ENCODE peak calls at places on chromosomes 2 and 18, in ten cellular contexts. A is prostate gland, E is adrenal gland, T is heart left ventricle, S is IMR-90, W is esophagus squamous epithelium, G is suprapubic skin, J is ovary, D is uterus, C is breast epithelium. X is an unnamed sample.

GRCh38 chr2:157818227-157818626 is 57.9 kb downstream of the ACVR1 start:
- DNase-seq in A (no peak), E (no peak), T (no peak), S (no peak), W (no peak), G (no peak), J (no peak), D (no peak), C (no peak), X (no peak)

GRCh38 chr2:144942516-144943256 is 422.8 kb upstream of the ZEB2 start:
- DNase-seq in A (no peak), E (no peak), T (no peak), S (peak), W (no peak), G (no peak), J (no peak), D (no peak), C (no peak), X (no peak)

GRCh38 chr18:11859903-11860407 is 8.7 kb downstream of the CHMP1B start:
- DNase-seq in A (no peak), E (peak), T (no peak), S (peak), W (no peak), G (no peak), J (no peak), D (no peak), C (no peak), X (peak)

GRCh38 chr2:152588911-152589310 is 128.3 kb downstream of the PRPF40A start:
- DNase-seq in A (no peak), E (no peak), T (no peak), S (no peak), W (no peak), G (no peak), J (no peak), D (no peak), C (no peak), X (no peak)

GRCh38 chr2:140929866-140930265 is 1201.0 kb downstream of the LRP1B start:
- DNase-seq in A (no peak), E (no peak), T (no peak), S (no peak), W (no peak), G (no peak), J (no peak), D (no peak), C (no peak), X (no peak)

GRCh38 chr2:147382322-147382948 is 462.4 kb upstream of the ACVR2A start:
- DNase-seq in A (peak), E (no peak), T (no peak), S (no peak), W (no peak), G (no peak), J (no peak), D (no peak), C (no peak), X (no peak)

GRCh38 chr2:119483896-119484718 is 40.2 kb downstream of the SCTR start:
- DNase-seq in A (no peak), E (no peak), T (no peak), S (no peak), W (no peak), G (peak), J (peak), D (no peak), C (no peak), X (no peak)

GRCh38 chr2:135059577-135059976 is 7.5 kb downstream of the RAB3GAP1 start:
- DNase-seq in A (no peak), E (no peak), T (no peak), S (no peak), W (no peak), G (no peak), J (no peak), D (no peak), C (no peak), X (no peak)

GRCh38 chr2:70994445-70995226 is at the start of gene TEX261:
- DNase-seq in A (peak), E (peak), T (peak), S (peak), W (peak), G (peak), J (peak), D (peak), C (peak), X (peak)
- TF ChIP-seq POLR2A in A (peak), E (peak), T (no peak), S (no peak), W (peak), G (peak), J (peak), D (no peak), C (no peak), X (peak)

GRCh38 chr2:27582695-27583389 is at the start of gene ZNF512:
- DNase-seq in A (peak), E (peak), T (peak), S (peak), W (peak), G (peak), J (peak), D (peak), C (peak), X (peak)
- TF ChIP-seq POLR2A in A (peak), E (peak), T (no peak), S (peak), W (no peak), G (peak), J (peak), D (peak), C (no peak), X (peak)

DNA sequence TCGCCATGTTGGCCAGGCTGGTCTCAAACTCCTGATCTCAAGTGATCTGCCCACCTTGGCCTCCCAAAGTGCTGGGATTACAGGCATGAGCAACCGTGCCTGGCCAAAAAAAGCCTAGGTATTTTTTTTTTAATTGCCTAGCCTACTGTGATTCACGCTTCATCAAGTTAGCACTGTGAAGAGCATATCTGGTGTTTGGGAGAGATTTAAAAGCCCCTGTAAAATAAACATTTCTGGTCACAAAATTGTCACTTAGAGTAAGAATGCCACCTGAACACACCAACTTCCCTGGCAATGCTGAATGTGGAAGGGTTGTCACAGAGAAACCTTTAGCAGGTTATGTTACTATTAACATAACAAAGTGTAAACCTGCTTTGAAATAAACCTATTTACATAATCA is 39.7 kb upstream of the CHAC2 start:
- DNase-seq in A (no peak), E (no peak), T (no peak), S (no peak), W (no peak), G (no peak), J (no peak), D (no peak), C (no peak), X (no peak)
- TF ChIP-seq POLR2A in A (no peak), E (no peak), T (no peak), S (no peak), W (no peak), G (no peak), J (no peak), D (no peak), C (no peak), X (no peak)

DNA sequence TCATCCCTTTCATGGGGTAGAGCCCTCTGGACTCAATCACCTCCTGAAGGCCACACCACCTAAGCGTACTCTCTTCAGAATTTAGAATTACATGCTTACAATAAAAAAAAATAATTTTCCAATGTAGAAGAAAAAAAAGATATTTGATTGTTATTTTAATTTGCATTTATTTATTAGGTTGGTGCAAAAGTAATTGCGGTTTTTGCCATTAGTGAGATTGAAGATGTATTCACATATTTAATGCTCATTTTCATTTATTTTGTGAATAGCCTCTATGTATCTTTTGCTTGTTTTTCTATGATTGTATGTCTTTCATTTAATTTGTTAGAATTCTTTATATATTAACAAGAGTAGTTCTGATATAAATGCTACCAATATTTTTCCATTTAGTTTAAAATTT is 220.5 kb downstream of the RND3 start:
- DNase-seq in A (no peak), E (no peak), T (no peak), S (no peak), W (no peak), G (no peak), J (no peak), D (no peak), C (no peak), X (no peak)
- TF ChIP-seq POLR2A in A (no peak), E (no peak), T (no peak), S (no peak), W (no peak), G (no peak), J (no peak), D (no peak), C (no peak), X (no peak)

DNA sequence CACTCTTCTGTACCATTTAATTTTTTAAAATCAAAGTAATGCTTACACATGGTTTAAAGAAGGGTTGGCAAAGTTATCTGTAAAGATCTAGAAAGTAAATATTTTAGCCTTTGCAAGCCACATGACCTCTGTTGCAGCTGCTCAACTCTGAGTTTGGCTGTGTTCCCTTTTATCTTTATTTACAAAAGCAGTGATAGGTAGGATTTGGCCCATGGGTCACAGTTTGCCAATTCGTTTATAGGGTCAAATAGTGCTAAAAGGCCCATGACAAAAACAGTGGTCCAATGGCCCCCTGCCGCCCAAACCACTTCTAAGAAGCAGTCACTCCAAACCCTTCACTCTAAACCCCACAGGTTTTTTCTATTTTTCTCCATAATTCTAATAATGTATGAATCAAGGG is 124.8 kb downstream of the PARD3B start:
- DNase-seq in A (no peak), E (no peak), T (no peak), S (peak), W (no peak), G (no peak), J (no peak), D (no peak), C (no peak), X (no peak)
- TF ChIP-seq POLR2A in A (no peak), E (no peak), T (no peak), S (no peak), W (no peak), G (no peak), J (no peak), D (no peak), C (no peak), X (no peak)

GRCh38 chr18:48517048-48517447 is 21.8 kb upstream of the CTIF start:
- DNase-seq in A (no peak), E (no peak), T (no peak), S (no peak), W (no peak), G (no peak), J (no peak), D (no peak), C (no peak), X (no peak)

GRCh38 chr18:48519431-48520100 is 19.3 kb upstream of the CTIF start:
- DNase-seq in A (no peak), E (no peak), T (no peak), S (no peak), W (no peak), G (no peak), J (no peak), D (no peak), C (no peak), X (no peak)

GRCh38 chr18:48514786-48515185 is 24.0 kb upstream of the CTIF start:
- DNase-seq in A (no peak), E (no peak), T (no peak), S (no peak), W (no peak), G (no peak), J (no peak), D (no peak), C (no peak), X (no peak)
- TF ChIP-seq POLR2A in A (no peak), E (no peak), T (no peak), S (no peak), W (no peak), G (no peak), J (no peak), D (no peak), C (no peak), X (no peak)

GRCh38 chr2:75133621-75134020 is 65.7 kb downstream of the TACR1 start:
- DNase-seq in A (no peak), E (no peak), T (no peak), S (no peak), W (no peak), G (no peak), J (no peak), D (no peak), C (no peak), X (no peak)

GRCh38 chr2:75138528-75138927 is 60.8 kb downstream of the TACR1 start:
- DNase-seq in A (no peak), E (no peak), T (no peak), S (no peak), W (no peak), G (no peak), J (no peak), D (no peak), C (no peak), X (no peak)

GRCh38 chr2:75139171-75139570 is 60.1 kb downstream of the TACR1 start:
- DNase-seq in A (no peak), E (no peak), T (no peak), S (no peak), W (no peak), G (no peak), J (no peak), D (no peak), C (no peak), X (no peak)

GRCh38 chr2:75136001-75136400 is 63.3 kb downstream of the TACR1 start:
- DNase-seq in A (no peak), E (peak), T (no peak), S (no peak), W (no peak), G (no peak), J (no peak), D (peak), C (no peak), X (no peak)

DNA sequence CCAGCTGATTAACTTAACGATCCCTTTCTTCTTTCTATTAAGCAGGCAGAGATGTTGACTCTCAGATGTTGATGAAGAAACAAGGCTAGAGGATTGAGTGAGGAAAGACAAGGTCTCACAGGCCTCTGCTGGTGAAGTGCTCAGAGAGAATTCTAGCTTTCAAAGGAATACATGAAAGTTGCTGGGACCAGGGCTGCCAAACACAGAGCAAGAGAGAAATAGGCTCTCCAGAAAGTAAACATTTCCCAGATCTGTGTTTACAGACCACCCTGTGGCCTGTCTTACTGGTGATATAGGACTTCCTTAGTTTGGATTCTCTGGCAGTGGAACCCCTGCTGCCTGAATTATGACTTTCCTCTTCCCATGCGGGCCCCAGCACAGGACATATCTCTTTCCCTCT is 64.5 kb downstream of the TACR1 start:
- DNase-seq in A (no peak), E (no peak), T (no peak), S (no peak), W (no peak), G (no peak), J (no peak), D (no peak), C (no peak), X (no peak)
- TF ChIP-seq POLR2A in A (no peak), E (no peak), T (no peak), S (no peak), W (no peak), G (no peak), J (no peak), D (no peak), C (no peak), X (no peak)